ENCODE peak calls at places on chromosome 17, in eight cellular contexts. Z is neural crest cell, R is B cell, A is progenitor cell of endocrine pancreas, Y is omental fat pad, G is AG10803, B is choroid plexus epithelial cell, P is lower leg skin. N is an unnamed sample.

GRCh38 chr17:28317965-28318758 is 838 bp upstream of the TMEM97 start:
- DNase-seq in Z (peak; percentile 36), R (peak; percentile 33), A (peak; percentile 20), Y (no peak), G (no peak), B (no peak), P (no peak), N (no peak)

GRCh38 chr17:50922739-50923405 is 56.7 kb upstream of the TOB1 start:
- DNase-seq in Z (no peak), R (no peak), A (no peak), Y (no peak), G (no peak), B (no peak), P (no peak), N (no peak)

GRCh38 chr17:75854111-75854748 is 905 bp downstream of the WBP2 start:
- DNase-seq in Z (no peak), R (no peak), A (no peak), Y (no peak), G (peak; percentile 74), B (peak; percentile 75), P (no peak), N (no peak)

GRCh38 chr17:7289256-7290032 is 5.0 kb downstream of the YBX2 start:
- DNase-seq in Z (no peak), R (no peak), A (no peak), Y (no peak), G (no peak), B (no peak), P (no peak), N (no peak)

GRCh38 chr17:39659286-39660010 is 5.7 kb upstream of the TCAP start:
- DNase-seq in Z (no peak), R (peak; percentile 70), A (no peak), Y (no peak), G (no peak), B (no peak), P (no peak), N (no peak)

GRCh38 chr17:68020451-68020779 is 15.1 kb upstream of the KPNA2 start:
- DNase-seq in Z (no peak), R (no peak), A (no peak), Y (no peak), G (no peak), B (no peak), P (no peak), N (no peak)

GRCh38 chr17:48600244-48601098 is 4.3 kb downstream of the HOXB6 start:
- DNase-seq in Z (no peak), R (no peak), A (no peak), Y (no peak), G (no peak), B (no peak), P (no peak), N (no peak)

GRCh38 chr17:62614142-62614541 is 13.3 kb upstream of the MRC2 start:
- DNase-seq in Z (no peak), R (no peak), A (no peak), Y (no peak), G (peak; percentile 96), B (peak; percentile 97), P (no peak), N (no peak)

GRCh38 chr17:31147507-31148202 is 52.9 kb downstream of the NF1 start:
- DNase-seq in Z (no peak), R (no peak), A (no peak), Y (no peak), G (peak; percentile 15), B (peak; percentile 52), P (no peak), N (no peak)

GRCh38 chr17:76131692-76132573 is 9.1 kb downstream of the FOXJ1 start:
- DNase-seq in Z (no peak), R (no peak), A (no peak), Y (no peak), G (no peak), B (no peak), P (no peak), N (no peak)

GRCh38 chr17:81741049-81741593 is 29.0 kb downstream of the SLC25A10 start:
- DNase-seq in Z (no peak), R (no peak), A (no peak), Y (no peak), G (no peak), B (no peak), P (no peak), N (no peak)

GRCh38 chr17:8152981-8153549 is 861 bp upstream of the PER1 start:
- DNase-seq in Z (no peak), R (no peak), A (no peak), Y (no peak), G (no peak), B (no peak), P (no peak), N (no peak)

GRCh38 chr17:19716108-19717030 is at the start of gene SLC47A2:
- DNase-seq in Z (no peak), R (peak; percentile 34), A (no peak), Y (no peak), G (no peak), B (no peak), P (no peak), N (no peak)

GRCh38 chr17:19714542-19715411 is 1.6 kb downstream of the SLC47A2 start:
- DNase-seq in Z (no peak), R (peak; percentile 33), A (no peak), Y (no peak), G (no peak), B (no peak), P (no peak), N (no peak)

GRCh38 chr17:19713901-19714361 is 2.5 kb downstream of the SLC47A2 start:
- DNase-seq in Z (no peak), R (peak; percentile 27), A (no peak), Y (no peak), G (no peak), B (no peak), P (no peak), N (no peak)

GRCh38 chr17:19712436-19713004 is 3.9 kb downstream of the SLC47A2 start:
- DNase-seq in Z (no peak), R (peak; percentile 23), A (no peak), Y (no peak), G (no peak), B (no peak), P (no peak), N (no peak)

DNA sequence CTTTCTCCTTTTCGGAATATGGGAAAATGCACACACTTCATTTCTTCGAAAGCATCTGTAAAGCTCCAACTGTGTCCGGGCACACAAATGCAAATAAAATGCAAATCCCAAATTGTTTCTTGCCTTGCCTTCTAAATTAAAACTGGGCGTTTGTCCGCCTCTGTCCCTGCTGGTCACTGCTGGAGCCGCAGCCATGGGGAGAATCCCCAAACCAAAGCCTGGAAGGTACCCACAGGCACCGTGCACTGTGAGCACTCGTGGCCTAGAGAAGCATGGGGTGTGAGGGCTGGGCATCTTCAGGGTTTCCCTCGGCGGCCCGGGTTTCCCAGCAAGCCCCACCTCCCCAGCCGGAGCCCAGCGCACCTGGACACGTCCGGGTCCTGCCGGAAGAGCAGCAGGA is 2.9 kb downstream of the SLC47A2 start:
- DNase-seq in Z (no peak), R (peak; percentile 22), A (no peak), Y (no peak), G (no peak), B (no peak), P (no peak), N (no peak)
- TF ChIP-seq CTCF in Z (peak; percentile 42), R (no peak), A (peak; percentile 34), Y (no peak), G (peak; percentile 27), B (peak; percentile 36), P (no peak), N (no peak)

GRCh38 chr17:33779399-33779697 is 475.7 kb upstream of the CCL2 start:
- DNase-seq in Z (no peak), R (no peak), A (no peak), Y (no peak), G (no peak), B (no peak), P (no peak), N (no peak)
- TF ChIP-seq CTCF in Z (peak; percentile 34), R (peak; percentile 61), A (no peak), Y (no peak), G (no peak), B (no peak), P (no peak), N (no peak)

GRCh38 chr17:18261659-18262058 is 1.2 kb downstream of the MIEF2 start:
- DNase-seq in Z (no peak), R (no peak), A (no peak), Y (no peak), G (no peak), B (no peak), P (no peak), N (no peak)

GRCh38 chr17:18259621-18260331 is 686 bp upstream of the MIEF2 start:
- DNase-seq in Z (no peak), R (no peak), A (no peak), Y (no peak), G (peak; percentile 55), B (no peak), P (no peak), N (no peak)

GRCh38 chr17:18261146-18261515 is 669 bp downstream of the MIEF2 start:
- DNase-seq in Z (no peak), R (no peak), A (no peak), Y (peak; percentile 38), G (peak; percentile 49), B (peak; percentile 48), P (peak; percentile 53), N (peak; percentile 81)

GRCh38 chr17:18262111-18262510 is 1.6 kb downstream of the MIEF2 start:
- DNase-seq in Z (no peak), R (no peak), A (no peak), Y (no peak), G (no peak), B (no peak), P (no peak), N (no peak)

DNA sequence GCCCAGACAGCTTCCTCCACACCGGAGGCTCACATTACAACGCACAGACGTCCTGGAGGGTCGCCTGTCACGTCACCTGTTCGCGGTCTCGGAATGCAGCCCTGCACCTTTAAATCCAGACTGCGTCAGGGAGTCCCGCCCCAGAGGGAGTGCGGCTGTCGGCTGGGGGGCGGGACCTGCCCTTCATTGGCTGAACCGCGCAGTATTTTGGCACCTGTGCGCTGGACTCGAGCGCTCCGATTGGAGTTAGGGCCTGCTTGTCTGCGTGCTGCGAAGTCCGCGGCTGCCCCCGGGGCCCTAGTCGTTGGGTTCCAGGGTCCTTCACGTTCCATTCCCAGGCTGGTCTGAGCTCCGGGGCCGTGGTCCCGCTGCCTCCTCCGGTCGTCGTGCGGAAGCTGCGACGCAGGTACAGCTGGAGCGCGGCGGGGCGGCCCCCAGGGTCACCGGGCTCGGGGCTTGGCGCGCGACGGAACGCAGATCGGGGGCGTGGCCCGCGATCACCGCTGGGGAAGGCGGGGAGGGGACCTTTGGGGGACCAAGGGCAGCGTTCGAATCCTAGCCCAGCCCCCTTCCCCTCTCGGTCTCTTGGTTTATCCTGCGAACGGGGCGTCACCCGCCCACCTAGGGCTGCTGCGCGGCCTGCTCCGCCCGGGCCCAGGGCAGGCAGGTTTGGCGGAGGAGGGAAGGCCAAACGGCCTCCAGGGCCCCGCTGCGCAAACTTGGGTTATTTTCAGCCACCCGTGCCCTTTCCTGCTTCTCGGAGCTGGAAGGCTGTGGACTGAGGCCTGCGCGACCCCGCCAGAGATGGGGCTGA is at the start of gene MIEF2:
- DNase-seq in Z (peak; percentile 83), R (peak; percentile 99), A (peak; percentile 92), Y (peak; percentile 75), G (peak; percentile 93), B (peak; percentile 96), P (peak; percentile 94), N (peak; percentile 97)
- TF ChIP-seq CTCF in Z (no peak), R (no peak), A (no peak), Y (no peak), G (no peak), B (no peak), P (no peak), N (no peak)

DNA sequence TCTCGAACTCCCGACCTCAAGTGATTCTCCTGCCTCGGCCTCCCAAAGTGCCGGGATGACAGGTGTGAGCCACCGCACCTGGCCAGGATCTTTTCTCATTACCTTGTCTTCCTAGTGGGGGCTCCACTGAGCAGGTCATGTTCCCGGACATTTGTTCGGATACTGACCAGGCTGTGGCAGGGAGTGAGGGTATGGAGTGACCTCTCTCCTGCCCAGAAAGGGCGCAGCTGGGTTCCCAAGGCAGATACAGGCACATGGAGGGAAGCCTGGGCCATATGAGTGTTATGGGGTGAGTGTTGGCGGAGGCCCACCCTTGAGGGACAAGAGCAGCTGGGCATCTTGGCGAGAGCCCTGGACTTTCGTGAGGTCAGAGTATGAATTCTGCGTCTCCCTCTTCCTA is 5.5 kb downstream of the SERPINF1 start:
- DNase-seq in Z (no peak), R (no peak), A (no peak), Y (no peak), G (no peak), B (no peak), P (no peak), N (no peak)
- TF ChIP-seq CTCF in Z (peak; percentile 22), R (no peak), A (peak; percentile 15), Y (no peak), G (no peak), B (peak; percentile 14), P (no peak), N (no peak)

N was measured in right atrium auricular region.